ENCODE peak calls at places on chromosomes 12 and 14, in ten cellular contexts. P is HT-29; C is stimulated activated CD4-positive, alpha-beta T cell treated with anti-CD3 and anti-CD28 coated beads, Interleukin-15, amount 100 ng/mL, for 1 hour; Z is coronary artery; Q is stimulated activated naive CD8-positive, alpha-beta T cell treated with anti-CD3 and anti-CD28 coated beads, Interleukin-15, Interleukin-2, amounts not matched to agents 100 U/mL and 50 U/mL, for 24 hours; K is heart right ventricle; M is GM10248; S is WTC11; A is HTR-8/SVneo; B is C1 segment of cervical spinal cord. N is an unnamed sample.

GRCh38 chr14:23209651-23210423 is 26.4 kb upstream of the SLC7A8 start:
- DNase-seq in P (no peak), C (no peak), Z (no peak), Q (no peak), K (no peak), M (no peak), S (no peak), A (no peak), B (no peak), N (no peak)

GRCh38 chr12:84191779-84192178 is 720.8 kb downstream of the SLC6A15 start:
- DNase-seq in P (no peak), C (no peak), Z (no peak), Q (no peak), K (no peak), M (no peak), S (no peak), A (no peak), B (no peak), N (no peak)

GRCh38 chr14:103199141-103199540 is 75.9 kb downstream of the TNFAIP2 start:
- DNase-seq in P (no peak), C (no peak), Z (no peak), Q (no peak), K (no peak), M (no peak), S (no peak), A (no peak), B (no peak), N (no peak)

GRCh38 chr14:70416322-70416716 is 571 bp downstream of the SYNJ2BP start:
- DNase-seq in P (no peak), C (no peak), Z (no peak), Q (no peak), K (no peak), M (no peak), S (no peak), A (peak), B (no peak), N (no peak)

GRCh38 chr12:29350080-29350479 is 30.9 kb downstream of the ERGIC2 start:
- DNase-seq in P (peak), C (no peak), Z (no peak), Q (no peak), K (no peak), M (no peak), S (no peak), A (peak), B (no peak), N (no peak)

GRCh38 chr14:55450539-55450938 is 10.1 kb upstream of the TBPL2 start:
- DNase-seq in P (no peak), C (no peak), Z (no peak), Q (no peak), K (no peak), M (no peak), S (no peak), A (no peak), B (no peak), N (no peak)

GRCh38 chr14:68544150-68544892 is 248.5 kb downstream of the ZFP36L1 start:
- DNase-seq in P (no peak), C (no peak), Z (peak), Q (peak), K (no peak), M (no peak), S (no peak), A (peak), B (no peak), N (no peak)

GRCh38 chr12:10361084-10361483 is 28.8 kb downstream of the KLRK1 start:
- DNase-seq in P (no peak), C (no peak), Z (no peak), Q (no peak), K (no peak), M (no peak), S (no peak), A (no peak), B (no peak), N (peak)

GRCh38 chr14:67984274-67984673 is 164.7 kb downstream of the RAD51B start:
- DNase-seq in P (no peak), C (no peak), Z (no peak), Q (no peak), K (no peak), M (no peak), S (no peak), A (no peak), B (no peak), N (no peak)

GRCh38 chr14:96149131-96149530 is 55.5 kb upstream of the BDKRB2 start:
- DNase-seq in P (no peak), C (no peak), Z (no peak), Q (no peak), K (no peak), M (no peak), S (no peak), A (no peak), B (no peak), N (no peak)

GRCh38 chr12:115000038-115000437 is 316.1 kb upstream of the TBX3 start:
- DNase-seq in P (peak), C (no peak), Z (no peak), Q (no peak), K (no peak), M (no peak), S (no peak), A (peak), B (no peak), N (no peak)

GRCh38 chr14:94079891-94080605 is 954 bp downstream of the DDX24 start:
- DNase-seq in P (no peak), C (no peak), Z (no peak), Q (peak), K (no peak), M (no peak), S (no peak), A (no peak), B (no peak), N (no peak)

GRCh38 chr12:19898009-19898408 is 458.7 kb downstream of the AEBP2 start:
- DNase-seq in P (no peak), C (no peak), Z (no peak), Q (no peak), K (no peak), M (no peak), S (no peak), A (no peak), B (no peak), N (no peak)

GRCh38 chr12:120849765-120850164 is 54.4 kb downstream of the SPPL3 start:
- DNase-seq in P (no peak), C (no peak), Z (no peak), Q (no peak), K (no peak), M (no peak), S (no peak), A (peak), B (no peak), N (no peak)

GRCh38 chr14:76995279-76996035 is 33.1 kb downstream of the IRF2BPL start:
- DNase-seq in P (no peak), C (peak), Z (no peak), Q (peak), K (no peak), M (no peak), S (no peak), A (no peak), B (no peak), N (no peak)

GRCh38 chr14:55354500-55354899 is 57.1 kb downstream of the ATG14 start:
- DNase-seq in P (peak), C (peak), Z (no peak), Q (peak), K (no peak), M (peak), S (peak), A (peak), B (no peak), N (peak)

GRCh38 chr12:122399592-122400373 is 22.7 kb downstream of the CLIP1 start:
- DNase-seq in P (peak), C (no peak), Z (peak), Q (peak), K (peak), M (peak), S (peak), A (peak), B (no peak), N (no peak)

GRCh38 chr14:29216774-29217232 is 450.2 kb downstream of the FOXG1 start:
- DNase-seq in P (no peak), C (no peak), Z (no peak), Q (no peak), K (no peak), M (no peak), S (no peak), A (no peak), B (no peak), N (no peak)

GRCh38 chr12:74538491-74539258 is 1.0 kb downstream of the ATXN7L3B start:
- DNase-seq in P (peak), C (no peak), Z (no peak), Q (peak), K (no peak), M (peak), S (no peak), A (no peak), B (no peak), N (no peak)

GRCh38 chr12:2550470-2551090 is 244.2 kb upstream of the FKBP4 start:
- DNase-seq in P (peak), C (no peak), Z (no peak), Q (no peak), K (no peak), M (no peak), S (no peak), A (no peak), B (no peak), N (no peak)

GRCh38 chr12:48980389-48980952 is 2.3 kb downstream of the WNT1 start:
- DNase-seq in P (no peak), C (no peak), Z (no peak), Q (peak), K (no peak), M (peak), S (peak), A (no peak), B (no peak), N (no peak)

GRCh38 chr14:30874120-30874998 is at the start of gene COCH:
- DNase-seq in P (no peak), C (no peak), Z (no peak), Q (peak), K (peak), M (peak), S (peak), A (peak), B (no peak), N (no peak)

GRCh38 chr12:3152013-3152412 is 74.8 kb downstream of the TSPAN9 start:
- DNase-seq in P (no peak), C (no peak), Z (peak), Q (no peak), K (peak), M (no peak), S (peak), A (no peak), B (no peak), N (no peak)

GRCh38 chr14:45793081-45793480 is 540.1 kb upstream of the MIS18BP1 start:
- DNase-seq in P (no peak), C (no peak), Z (no peak), Q (no peak), K (no peak), M (no peak), S (no peak), A (no peak), B (no peak), N (no peak)